ENCODE peak calls at places on chromosomes 1 and 21, in five cellular contexts. O is IMR-90, D is PC-3, S is brain microvascular endothelial cell, N is Calu3. M is an unnamed sample.

GRCh38 chr1:29397981-29398380 is 161.7 kb downstream of the PTPRU start:
- DNase-seq in O (no peak), D (no peak), S (no peak), N (no peak), M (no peak)

GRCh38 chr1:145784409-145784808 is 39.5 kb downstream of the RNF115 start:
- DNase-seq in O (no peak), D (no peak), S (no peak), N (no peak), M (no peak)

GRCh38 chr1:5410652-5411051 is 581.6 kb downstream of the NPHP4 start:
- DNase-seq in O (no peak), D (no peak), S (no peak), N (no peak), M (no peak)

GRCh38 chr1:161019767-161020572 is 982 bp downstream of the F11R start:
- DNase-seq in O (no peak), D (peak; percentile 64), S (no peak), N (no peak), M (no peak)

GRCh38 chr1:53982034-53982761 is 35.8 kb downstream of the LDLRAD1 start:
- DNase-seq in O (peak; percentile 52), D (peak; percentile 9), S (peak; percentile 36), N (peak; percentile 21), M (peak; percentile 8)

GRCh38 chr1:242871631-242872030 is 347.1 kb upstream of the PLD5 start:
- DNase-seq in O (no peak), D (no peak), S (no peak), N (no peak), M (no peak)

GRCh38 chr21:41817228-41817627 is 50.4 kb upstream of the RIPK4 start:
- DNase-seq in O (peak; percentile 83), D (peak; percentile 89), S (peak; percentile 75), N (peak; percentile 71), M (peak; percentile 48)

GRCh38 chr1:91121366-91121765 is 99.5 kb upstream of the ZNF644 start:
- DNase-seq in O (no peak), D (no peak), S (no peak), N (no peak), M (no peak)

GRCh38 chr1:204031098-204031710 is 41.7 kb upstream of the SOX13 start:
- DNase-seq in O (no peak), D (no peak), S (no peak), N (no peak), M (no peak)

GRCh38 chr1:29676496-29676895 is 440.2 kb downstream of the PTPRU start:
- DNase-seq in O (no peak), D (no peak), S (no peak), N (no peak), M (no peak)

GRCh38 chr1:152110860-152111514 is 4.3 kb downstream of the TCHH start:
- DNase-seq in O (peak; percentile 36), D (peak; percentile 50), S (peak; percentile 20), N (peak; percentile 48), M (no peak)

GRCh38 chr1:6494627-6495026 is 3.2 kb upstream of the PLEKHG5 start:
- DNase-seq in O (no peak), D (no peak), S (no peak), N (no peak), M (no peak)

GRCh38 chr1:3530086-3530930 is 75.8 kb downstream of the ARHGEF16 start:
- DNase-seq in O (no peak), D (peak; percentile 57), S (no peak), N (peak; percentile 22), M (peak; percentile 18)

GRCh38 chr1:12376236-12377064 is 146.6 kb downstream of the VPS13D start:
- DNase-seq in O (no peak), D (no peak), S (no peak), N (no peak), M (no peak)

GRCh38 chr1:100422065-100422464 is 69.8 kb downstream of the CDC14A start:
- DNase-seq in O (no peak), D (no peak), S (no peak), N (no peak), M (no peak)

GRCh38 chr1:71853391-71853790 is 428.9 kb downstream of the NEGR1 start:
- DNase-seq in O (no peak), D (no peak), S (no peak), N (no peak), M (no peak)

GRCh38 chr1:228093050-228093906 is 9.8 kb downstream of the C1orf35 start:
- DNase-seq in O (no peak), D (peak; percentile 53), S (no peak), N (no peak), M (no peak)

GRCh38 chr1:33715195-33715811 is 148.6 kb upstream of the HMGB4 start:
- DNase-seq in O (no peak), D (no peak), S (no peak), N (no peak), M (no peak)

GRCh38 chr1:5747428-5748285 is 244.6 kb downstream of the NPHP4 start:
- DNase-seq in O (no peak), D (no peak), S (no peak), N (no peak), M (no peak)

GRCh38 chr1:216502528-216503162 is 79.4 kb upstream of the USH2A start:
- DNase-seq in O (peak; percentile 8), D (no peak), S (no peak), N (no peak), M (no peak)

GRCh38 chr1:212124891-212125582 is 89.5 kb downstream of the DTL start:
- DNase-seq in O (peak; percentile 16), D (no peak), S (no peak), N (no peak), M (no peak)

GRCh38 chr1:212125654-212126053 is 90.1 kb downstream of the DTL start:
- DNase-seq in O (no peak), D (no peak), S (no peak), N (no peak), M (no peak)

GRCh38 chr1:212129781-212130180 is 94.2 kb downstream of the DTL start:
- DNase-seq in O (no peak), D (no peak), S (no peak), N (no peak), M (no peak)

GRCh38 chr1:212132040-212132439 is 96.5 kb downstream of the DTL start:
- DNase-seq in O (peak; percentile 22), D (no peak), S (no peak), N (no peak), M (no peak)

DNA sequence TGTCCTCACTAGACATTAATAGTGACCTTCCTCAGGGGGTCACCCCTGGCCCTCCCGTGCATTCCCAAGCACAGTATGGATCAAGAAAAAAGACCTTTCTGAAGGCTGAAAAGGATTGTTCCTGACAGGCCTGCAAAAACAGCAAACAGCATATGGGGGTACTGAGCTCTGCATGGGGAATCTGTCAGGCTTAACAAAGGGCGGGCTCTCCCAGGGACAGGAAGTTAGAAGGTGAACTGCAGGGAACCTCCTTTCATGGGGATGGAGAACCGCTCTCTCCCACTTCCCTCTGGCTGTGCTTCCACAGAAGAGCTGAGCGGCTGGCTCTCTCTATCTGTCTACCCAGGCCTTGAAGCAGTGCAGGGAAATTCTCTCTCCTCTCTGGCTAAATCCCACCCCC is 91.7 kb downstream of the DTL start:
- DNase-seq in O (no peak), D (no peak), S (no peak), N (no peak), M (no peak)
- TF ChIP-seq CTCF in O (no peak), D (no peak), S (no peak), N (no peak), M (no peak)

GRCh38 chr1:23116216-23116836 is 52.3 kb downstream of the LUZP1 start:
- DNase-seq in O (no peak), D (no peak), S (no peak), N (no peak), M (no peak)

GRCh38 chr1:23108918-23109533 is 59.6 kb downstream of the LUZP1 start:
- DNase-seq in O (no peak), D (peak; percentile 46), S (no peak), N (no peak), M (no peak)

GRCh38 chr1:23111600-23112535 is 56.8 kb downstream of the LUZP1 start:
- DNase-seq in O (peak; percentile 43), D (no peak), S (no peak), N (no peak), M (no peak)

GRCh38 chr1:23114424-23115079 is 54.1 kb downstream of the LUZP1 start:
- DNase-seq in O (peak; percentile 40), D (no peak), S (no peak), N (no peak), M (no peak)

GRCh38 chr1:23110391-23110790 is 58.3 kb downstream of the LUZP1 start:
- DNase-seq in O (no peak), D (no peak), S (no peak), N (no peak), M (no peak)
- TF ChIP-seq CTCF in O (no peak), D (no peak), S (no peak), N (no peak), M (no peak)

GRCh38 chr1:156682166-156682890 is 5.1 kb upstream of the NES start:
- DNase-seq in O (no peak), D (no peak), S (no peak), N (no peak), M (no peak)
- TF ChIP-seq CTCF in O (no peak), D (peak; percentile 24), S (peak; percentile 37), N (no peak), M (no peak)

GRCh38 chr1:64060611-64061302 is 142.7 kb upstream of the UBE2U start:
- DNase-seq in O (no peak), D (no peak), S (no peak), N (no peak), M (no peak)
- TF ChIP-seq CTCF in O (no peak), D (no peak), S (no peak), N (no peak), M (no peak)

GRCh38 chr1:44497422-44498170 is 92.5 kb downstream of the RNF220 start:
- DNase-seq in O (no peak), D (no peak), S (no peak), N (no peak), M (no peak)

GRCh38 chr1:44499306-44499705 is 94.3 kb downstream of the RNF220 start:
- DNase-seq in O (no peak), D (no peak), S (no peak), N (no peak), M (no peak)

GRCh38 chr1:44501022-44501910 is 96.2 kb downstream of the RNF220 start:
- DNase-seq in O (no peak), D (no peak), S (no peak), N (no peak), M (no peak)

GRCh38 chr1:44503625-44504024 is 98.6 kb downstream of the RNF220 start:
- DNase-seq in O (no peak), D (no peak), S (no peak), N (no peak), M (no peak)

DNA sequence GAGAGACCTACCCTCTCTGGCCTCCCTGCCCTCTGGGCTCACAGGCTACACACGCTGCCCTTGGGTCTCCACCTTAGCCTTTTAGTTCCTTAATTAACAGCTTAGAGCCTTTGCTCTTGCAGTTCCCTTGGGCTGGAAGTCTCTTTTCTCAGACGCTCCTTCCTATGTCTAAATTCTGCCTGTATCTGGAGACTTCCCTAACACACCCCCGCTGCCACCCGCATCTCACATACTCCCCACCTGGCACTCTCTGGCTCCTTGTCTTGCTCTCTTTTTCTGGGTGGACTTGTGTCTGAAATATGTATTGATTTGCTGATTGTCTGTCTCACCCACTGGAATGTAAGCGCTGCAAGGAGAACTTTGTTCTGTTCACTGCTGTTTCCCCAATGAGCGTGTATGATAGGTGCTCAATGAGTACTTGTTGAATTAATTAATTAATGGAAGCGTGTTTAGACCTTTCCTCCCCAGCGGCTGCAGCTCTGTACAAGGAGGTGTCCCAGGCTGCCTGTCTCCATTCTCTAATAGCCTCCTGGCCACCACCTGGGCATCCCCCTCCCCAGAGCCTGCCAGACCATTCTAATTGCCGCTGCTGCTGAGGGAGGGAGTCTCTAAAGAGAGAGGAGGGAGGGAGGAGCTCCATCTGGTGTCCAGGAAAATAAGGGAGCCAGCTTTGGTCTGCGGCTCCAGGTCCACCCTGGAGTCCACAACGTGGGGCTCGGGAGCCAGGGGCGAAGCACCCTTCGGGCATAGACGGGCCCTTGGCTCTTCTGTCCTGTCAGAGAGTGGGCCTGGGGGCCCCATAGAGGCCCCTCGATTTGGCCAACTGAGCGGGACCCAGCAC is 95.3 kb downstream of the RNF220 start:
- DNase-seq in O (no peak), D (peak; percentile 23), S (peak; percentile 26), N (peak; percentile 37), M (peak; percentile 51)
- TF ChIP-seq CTCF in O (peak; percentile 25), D (peak; percentile 46), S (peak; percentile 75), N (no peak), M (peak; percentile 31)

M was measured in neural crest cell.